ENCODE peak calls at places on chromosome 11, in six cellular contexts. G is trophoblast cell, L is IMR-90, Z is neuronal stem cell, F is mesenchymal stem cell, T is H9. Q is an unnamed sample. For H3K4me1, the result is how much of the 10 kb centered on the place peaks cover.

GRCh38 chr11:116539211-116539610 is 233.6 kb downstream of the BUD13 start:
- DNase-seq in G (no peak), L (no peak), Z (no peak), F (no peak), T (no peak), Q (no peak)

GRCh38 chr11:37500425-37500824 is 902.4 kb upstream of the RAG2 start:
- DNase-seq in G (peak), L (peak), Z (no peak), F (no peak), T (no peak), Q (peak)

GRCh38 chr11:10109836-10110235 is 184.2 kb downstream of the SBF2 start:
- DNase-seq in G (peak), L (peak), Z (no peak), F (peak), T (no peak), Q (no peak)

GRCh38 chr11:132453411-132453810 is 1078.9 kb downstream of the OPCML start:
- DNase-seq in G (no peak), L (no peak), Z (no peak), F (no peak), T (no peak), Q (no peak)

GRCh38 chr11:33735166-33735425 is 1.1 kb downstream of the CD59 start:
- DNase-seq in G (peak), L (no peak), Z (no peak), F (peak), T (no peak), Q (no peak)

GRCh38 chr11:128582496-128583366 is 4.6 kb downstream of the ETS1 start:
- DNase-seq in G (peak), L (peak), Z (no peak), F (peak), T (peak), Q (peak)

GRCh38 chr11:43555811-43556210 is 124.7 kb upstream of the HSD17B12 start:
- DNase-seq in G (no peak), L (peak), Z (no peak), F (peak), T (no peak), Q (no peak)

GRCh38 chr11:17550455-17551346 is 3.6 kb downstream of the OTOG start:
- DNase-seq in G (no peak), L (no peak), Z (no peak), F (peak), T (no peak), Q (no peak)

GRCh38 chr11:17828311-17828751 is 93.8 kb downstream of the KCNC1 start:
- DNase-seq in G (no peak), L (peak), Z (no peak), F (peak), T (no peak), Q (no peak)

GRCh38 chr11:92894197-92894596 is 75.3 kb upstream of the MTNR1B start:
- DNase-seq in G (no peak), L (no peak), Z (no peak), F (no peak), T (no peak), Q (no peak)

GRCh38 chr11:97364047-97364446 is 974.2 kb downstream of the JRKL start:
- DNase-seq in G (no peak), L (no peak), Z (no peak), F (peak), T (no peak), Q (no peak)

GRCh38 chr11:72631806-72632731 is 42.2 kb downstream of the PDE2A start:
- DNase-seq in G (no peak), L (no peak), Z (no peak), F (peak), T (no peak), Q (no peak)

GRCh38 chr11:71252782-71253730 is 679 bp upstream of the SHANK2 start:
- DNase-seq in G (peak), L (peak), Z (no peak), F (peak), T (peak), Q (peak)

GRCh38 chr11:120331301-120331966 is 4.8 kb upstream of the ARHGEF12 start:
- DNase-seq in G (peak), L (peak), Z (no peak), F (peak), T (no peak), Q (no peak)

GRCh38 chr11:61069427-61069826 is 32.9 kb upstream of the CD5 start:
- DNase-seq in G (no peak), L (no peak), Z (no peak), F (no peak), T (no peak), Q (no peak)

GRCh38 chr11:35179466-35180135 is 40.6 kb downstream of the CD44 start:
- DNase-seq in G (no peak), L (peak), Z (no peak), F (no peak), T (no peak), Q (no peak)

GRCh38 chr11:1533342-1533725 is 38.7 kb downstream of the DUSP8 start:
- DNase-seq in G (no peak), L (no peak), Z (no peak), F (no peak), T (no peak), Q (no peak)
- H3K4me1 ChIP-seq in G (under half), L (under half), Z (under half), F (under half), T (under half), Q (under half)

DNA sequence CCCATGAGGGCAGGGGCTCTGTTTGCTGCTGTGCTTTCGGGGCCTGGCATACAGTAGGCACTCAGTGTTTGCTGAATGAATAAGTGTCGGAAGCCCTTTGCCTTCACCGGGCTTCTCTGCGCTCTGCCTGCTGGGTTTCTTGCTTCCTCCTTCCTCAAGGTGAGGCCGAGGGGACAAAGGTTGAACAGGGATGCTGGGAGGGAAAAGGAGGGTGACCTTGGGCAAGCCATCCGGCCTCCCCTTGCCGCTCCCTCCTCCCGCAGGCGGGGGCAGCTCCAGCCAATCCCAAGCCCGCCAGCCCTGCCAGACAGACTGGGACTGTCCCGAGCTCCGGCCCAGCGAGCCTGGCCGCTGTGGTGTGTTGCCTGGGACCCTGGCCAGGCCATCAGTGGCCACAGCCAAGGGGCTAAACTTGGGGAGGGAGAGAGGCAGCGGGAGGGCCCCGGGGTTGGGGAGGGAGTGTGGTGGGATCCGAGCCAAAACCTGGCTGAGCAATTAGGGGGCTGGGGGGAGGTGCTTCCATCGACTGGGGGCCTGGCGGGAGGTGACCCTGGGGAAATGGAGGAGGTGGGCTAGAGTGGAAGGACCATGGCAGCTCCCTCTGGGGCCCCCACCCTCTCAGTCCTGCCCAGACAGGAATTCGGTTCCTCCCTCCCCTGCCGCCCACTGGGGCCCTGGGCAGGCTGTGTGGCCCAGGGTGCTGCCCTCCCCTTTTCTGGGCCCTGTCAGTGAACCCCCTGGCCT is 3.3 kb upstream of the RCOR2 start:
- DNase-seq in G (peak), L (no peak), Z (no peak), F (no peak), T (peak), Q (peak)
- H2BK120ac ChIP-seq in G (peak), L (peak), Z (peak), F (peak), T (no peak), Q (peak)

GRCh38 chr11:2562181-2562581 is 117.4 kb downstream of the KCNQ1 start:
- DNase-seq in G (peak), L (no peak), Z (no peak), F (no peak), T (no peak), Q (no peak)
- H3K4me1 ChIP-seq in G (under half), L (under half), Z (under half), F (under half), T (under half), Q (under half)

DNA sequence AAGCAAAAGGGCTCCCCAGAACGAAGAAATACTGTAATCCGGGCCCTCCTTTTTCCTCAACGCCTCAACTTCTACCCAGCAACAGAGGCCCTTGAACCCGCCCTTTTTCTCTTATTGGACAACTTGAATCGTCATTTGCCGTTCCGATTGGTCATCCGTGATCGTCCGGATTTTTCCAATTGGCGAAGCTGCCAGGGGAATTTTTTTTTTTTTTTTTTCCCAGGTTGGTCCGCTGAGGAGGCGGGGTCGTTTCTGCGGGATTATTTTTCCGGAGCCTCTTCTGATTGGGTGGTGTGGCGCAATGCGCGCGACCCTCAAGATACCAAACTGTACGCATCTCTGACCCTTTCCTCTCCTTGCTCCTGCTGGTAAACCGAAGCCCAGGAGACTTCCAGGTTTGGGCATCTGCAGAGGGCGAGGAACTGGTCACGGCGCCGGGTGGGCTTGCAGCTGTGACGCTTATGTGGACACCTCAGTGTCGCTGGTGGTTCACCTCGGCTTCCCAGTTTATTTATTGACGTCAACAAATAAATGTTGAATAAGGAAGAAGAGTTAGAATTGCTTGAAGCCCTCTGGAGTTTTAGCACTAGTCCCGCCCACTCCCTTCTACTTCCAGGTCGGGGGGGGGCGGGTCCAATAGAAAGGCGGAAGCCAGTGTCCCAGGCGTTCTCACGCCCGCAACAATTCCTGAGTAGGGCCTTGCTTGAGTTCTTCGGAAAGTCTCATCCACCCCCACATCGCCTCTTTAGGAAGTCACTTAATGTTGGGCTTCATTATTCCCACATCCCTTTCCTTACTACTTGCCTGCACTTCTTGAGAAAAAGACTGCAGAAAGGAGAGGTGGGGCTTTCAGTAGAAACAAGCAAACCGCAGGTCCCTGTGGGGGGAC is at the start of gene TTC9C:
- DNase-seq in G (peak), L (peak), Z (peak), F (peak), T (peak), Q (peak)
- H2BK120ac ChIP-seq in G (peak), L (peak), Z (no peak), F (peak), T (no peak), Q (peak)

DNA sequence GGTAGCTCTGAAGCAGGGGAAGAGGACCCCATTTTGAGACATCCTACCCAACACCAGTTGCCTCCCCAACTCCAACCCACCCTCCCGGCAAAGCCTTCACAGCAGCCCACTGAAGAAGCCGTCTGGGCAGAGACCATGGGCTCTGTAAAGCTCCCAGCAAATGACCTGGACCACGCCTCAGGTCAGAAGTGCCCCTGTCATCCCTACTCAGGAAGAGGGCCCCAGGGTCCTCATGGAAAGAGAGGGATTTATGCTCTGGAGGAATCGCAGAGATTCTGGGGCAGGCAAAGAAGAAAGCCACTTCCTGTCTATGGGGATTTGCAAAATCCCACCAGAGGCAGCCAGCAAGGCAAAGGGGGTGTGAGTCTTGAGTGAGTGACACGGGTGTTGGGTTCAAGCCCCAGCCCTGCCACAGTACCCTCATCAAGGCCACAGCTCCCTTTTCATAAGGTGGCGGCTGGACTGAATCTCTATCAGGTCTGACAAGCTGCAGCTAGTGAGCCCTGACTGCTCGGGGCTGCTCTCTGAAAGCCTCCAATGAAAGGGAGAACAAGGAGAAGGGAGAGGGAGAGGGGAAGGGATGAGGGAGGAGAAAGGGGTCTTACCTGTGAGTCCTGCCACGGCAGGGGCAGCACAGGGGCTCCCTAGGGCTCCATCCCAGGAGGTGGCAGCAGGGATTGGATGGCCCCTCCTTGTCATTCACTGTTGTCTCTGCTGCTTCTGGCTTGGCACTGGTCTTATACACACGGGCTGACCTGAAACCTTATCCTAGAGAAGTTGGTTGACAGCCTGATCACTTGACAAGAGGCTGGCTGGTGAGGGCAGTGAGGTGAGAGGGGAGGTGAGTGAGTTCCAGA is at the start of gene UCP3:
- DNase-seq in G (no peak), L (no peak), Z (no peak), F (no peak), T (no peak), Q (no peak)
- H3K4me1 ChIP-seq in G (under half), L (under half), Z (under half), F (under half), T (under half), Q (under half)

GRCh38 chr11:126450198-126450597 is 94.7 kb downstream of the ST3GAL4 start:
- DNase-seq in G (no peak), L (no peak), Z (no peak), F (no peak), T (no peak), Q (no peak)

GRCh38 chr11:126452256-126452655 is 96.8 kb downstream of the ST3GAL4 start:
- DNase-seq in G (no peak), L (no peak), Z (no peak), F (no peak), T (peak), Q (no peak)

GRCh38 chr11:126451211-126451802 is 95.8 kb downstream of the ST3GAL4 start:
- DNase-seq in G (no peak), L (no peak), Z (no peak), F (no peak), T (no peak), Q (no peak)

GRCh38 chr11:126452718-126453117 is 97.2 kb downstream of the ST3GAL4 start:
- DNase-seq in G (no peak), L (no peak), Z (no peak), F (no peak), T (no peak), Q (no peak)

DNA sequence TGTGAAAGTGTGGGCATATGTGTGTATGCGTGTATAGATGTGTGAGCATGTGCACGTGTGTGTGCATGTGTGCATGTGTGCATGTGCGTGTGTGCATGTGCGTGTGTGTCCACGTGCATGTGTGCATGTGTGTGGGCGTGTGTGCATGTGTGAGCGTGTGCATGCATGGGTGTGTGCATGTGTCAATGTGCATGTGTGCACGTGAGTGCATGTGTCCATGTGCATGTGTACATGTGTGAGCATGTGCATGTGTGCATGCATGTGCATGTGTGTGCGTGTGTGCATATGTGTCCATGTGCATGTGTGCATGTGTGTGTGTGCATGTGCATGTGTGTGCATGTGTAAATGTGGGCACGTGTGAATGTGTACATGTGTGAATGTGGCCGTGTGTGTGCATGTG is 95.3 kb downstream of the ST3GAL4 start:
- DNase-seq in G (no peak), L (no peak), Z (no peak), F (no peak), T (no peak), Q (no peak)
- H2BK120ac ChIP-seq in G (no peak), L (no peak), Z (no peak), F (no peak), T (no peak), Q (no peak)

DNA sequence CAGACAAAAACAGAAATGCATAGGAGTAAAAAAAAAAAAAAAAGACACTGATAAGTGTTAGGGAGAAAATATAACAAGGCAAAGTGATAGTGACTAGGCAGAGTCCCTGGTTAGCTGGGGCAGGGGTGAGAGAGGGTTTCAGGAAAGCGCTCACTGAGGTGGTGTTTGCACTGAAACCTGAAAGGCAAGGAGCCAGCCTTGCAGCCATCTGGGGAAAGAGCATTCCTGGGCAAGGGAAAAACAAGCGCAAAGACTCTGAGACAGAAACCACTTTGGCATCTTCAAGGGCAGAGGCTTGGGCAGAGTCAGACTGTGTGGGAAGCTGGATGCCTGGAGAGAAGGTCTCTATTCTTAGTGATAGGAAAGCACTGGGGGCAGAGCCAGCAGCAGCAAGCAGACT is 14.5 kb downstream of the CLMP start:
- DNase-seq in G (no peak), L (no peak), Z (no peak), F (no peak), T (no peak), Q (no peak)
- H3K4me1 ChIP-seq in G (under half), L (under half), Z (under half), F (under half), T (under half), Q (under half)

DNA sequence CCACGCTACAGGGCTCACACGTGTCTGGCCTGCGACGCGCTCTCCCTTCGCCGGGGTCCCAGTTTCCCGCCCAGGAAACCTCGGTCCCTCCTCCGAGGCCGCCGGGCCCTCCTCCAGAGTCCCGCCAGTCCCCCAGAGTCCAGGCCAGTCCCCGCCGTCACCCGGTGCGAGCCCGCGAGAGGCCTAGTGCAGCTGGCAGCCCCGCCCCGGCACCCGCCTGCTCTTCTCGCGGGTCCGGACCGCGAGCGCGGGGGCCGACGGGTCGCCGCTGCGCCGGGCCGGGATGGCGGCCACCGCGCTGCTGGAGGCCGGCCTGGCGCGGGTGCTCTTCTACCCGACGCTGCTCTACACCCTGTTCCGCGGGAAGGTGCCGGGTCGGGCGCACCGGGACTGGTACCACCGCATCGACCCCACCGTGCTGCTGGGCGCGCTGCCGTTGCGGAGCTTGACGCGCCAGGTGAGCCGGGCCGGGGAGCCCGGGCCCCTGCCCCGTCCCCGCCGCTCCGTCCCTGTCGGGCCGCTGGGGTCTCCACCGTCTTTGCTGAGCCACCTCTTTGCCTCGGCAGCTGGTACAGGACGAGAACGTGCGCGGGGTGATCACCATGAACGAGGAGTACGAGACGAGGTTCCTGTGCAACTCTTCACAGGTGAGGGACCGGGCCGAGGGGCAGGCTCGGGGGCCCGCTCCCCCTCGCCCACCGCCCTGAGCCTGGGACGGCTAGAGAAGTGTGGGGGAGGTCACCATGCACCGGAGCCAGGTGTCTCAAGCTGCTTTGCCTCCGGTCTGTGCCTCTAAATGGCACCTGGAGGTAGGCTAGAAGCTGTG is at the start of gene PTPMT1:
- DNase-seq in G (peak), L (peak), Z (no peak), F (peak), T (peak), Q (peak)
- H2BK120ac ChIP-seq in G (peak), L (peak), Z (peak), F (peak), T (no peak), Q (no peak)

GRCh38 chr11:44787981-44788380 is 61.2 kb downstream of the TSPAN18 start:
- DNase-seq in G (no peak), L (no peak), Z (no peak), F (no peak), T (no peak), Q (no peak)
- H3K4me1 ChIP-seq in G (under half), L (under half), Z (under half), F (under half), T (under half), Q (under half)

Q was measured in mesendoderm.